ENCODE peak calls at places on chromosomes 12 and 14, in four cellular contexts. One of them, this sample, is unnamed.
A peak's percentile ranks its signal among the peaks of the same experiment; 100 is the strongest.

GRCh38 chr14:104693482-104694431 is 4.3 kb downstream of the INF2 start:
- DNase-seq in ovary: no peak
- DNase-seq in bronchial epithelial cell: no peak
- DNase-seq in mesendoderm: no peak
- DNase-seq in this sample: no peak

GRCh38 chr12:95884998-95885397 is 26.2 kb downstream of the SNRPF start:
- DNase-seq in ovary: no peak
- DNase-seq in bronchial epithelial cell: no peak
- DNase-seq in mesendoderm: peak; percentile 14
- DNase-seq in this sample: no peak

GRCh38 chr12:16880864-16881285 is 274.9 kb upstream of the LMO3 start:
- DNase-seq in ovary: no peak
- DNase-seq in bronchial epithelial cell: no peak
- DNase-seq in mesendoderm: peak; percentile 27
- DNase-seq in this sample: no peak

GRCh38 chr12:37672655-37673260 is 643.8 kb upstream of the ALG10B start:
- DNase-seq in ovary: no peak
- DNase-seq in bronchial epithelial cell: peak; percentile 10
- DNase-seq in mesendoderm: peak; percentile 0
- DNase-seq in this sample: no peak

GRCh38 chr14:64405295-64405694 is 17.1 kb downstream of the MTHFD1 start:
- DNase-seq in ovary: no peak
- DNase-seq in bronchial epithelial cell: no peak
- DNase-seq in mesendoderm: peak; percentile 62
- DNase-seq in this sample: no peak

GRCh38 chr14:94612174-94612573 is at the start of gene SERPINA3:
- DNase-seq in ovary: no peak
- DNase-seq in bronchial epithelial cell: no peak
- DNase-seq in mesendoderm: no peak
- DNase-seq in this sample: no peak

GRCh38 chr14:76682367-76682766 is 78.9 kb upstream of the VASH1 start:
- DNase-seq in ovary: no peak
- DNase-seq in bronchial epithelial cell: no peak
- DNase-seq in mesendoderm: no peak
- DNase-seq in this sample: no peak

GRCh38 chr14:22850944-22851790 is 14.8 kb downstream of the MMP14 start:
- DNase-seq in ovary: peak; percentile 94
- DNase-seq in bronchial epithelial cell: peak; percentile 93
- DNase-seq in mesendoderm: peak; percentile 57
- DNase-seq in this sample: peak; percentile 77

GRCh38 chr12:88556213-88556612 is 24.1 kb downstream of the KITLG start:
- DNase-seq in ovary: no peak
- DNase-seq in bronchial epithelial cell: no peak
- DNase-seq in mesendoderm: no peak
- DNase-seq in this sample: no peak

GRCh38 chr12:16088421-16088820 is 177.3 kb downstream of the DERA start:
- DNase-seq in ovary: no peak
- DNase-seq in bronchial epithelial cell: no peak
- DNase-seq in mesendoderm: no peak
- DNase-seq in this sample: no peak

GRCh38 chr14:92589213-92589852 is 75.8 kb downstream of the RIN3 start:
- DNase-seq in ovary: no peak
- DNase-seq in bronchial epithelial cell: peak; percentile 29
- DNase-seq in mesendoderm: peak; percentile 30
- DNase-seq in this sample: no peak

GRCh38 chr14:72786377-72787350 is 107.2 kb downstream of the DPF3 start:
- DNase-seq in ovary: no peak
- DNase-seq in bronchial epithelial cell: no peak
- DNase-seq in mesendoderm: no peak
- DNase-seq in this sample: no peak

GRCh38 chr14:72810201-72810600 is 83.7 kb downstream of the DPF3 start:
- DNase-seq in ovary: no peak
- DNase-seq in bronchial epithelial cell: peak; percentile 5
- DNase-seq in mesendoderm: no peak
- DNase-seq in this sample: no peak

GRCh38 chr14:97517566-97518234 is 720.5 kb downstream of the VRK1 start:
- DNase-seq in ovary: no peak
- DNase-seq in bronchial epithelial cell: no peak
- DNase-seq in mesendoderm: peak; percentile 18
- DNase-seq in this sample: no peak

GRCh38 chr14:76941544-76942287 is 86.8 kb downstream of the IRF2BPL start:
- DNase-seq in ovary: no peak
- DNase-seq in bronchial epithelial cell: no peak
- DNase-seq in mesendoderm: no peak
- DNase-seq in this sample: no peak

GRCh38 chr14:87178277-87178676 is 814.7 kb downstream of the GALC start:
- DNase-seq in ovary: no peak
- DNase-seq in bronchial epithelial cell: no peak
- DNase-seq in mesendoderm: no peak
- DNase-seq in this sample: no peak

GRCh38 chr12:105812356-105812755 is 326.4 kb downstream of the NUAK1 start:
- DNase-seq in ovary: no peak
- DNase-seq in bronchial epithelial cell: no peak
- DNase-seq in mesendoderm: no peak
- DNase-seq in this sample: no peak

GRCh38 chr12:6361834-6362233 is 13.5 kb downstream of the SCNN1A start:
- DNase-seq in ovary: no peak
- DNase-seq in bronchial epithelial cell: peak; percentile 85
- DNase-seq in mesendoderm: no peak
- DNase-seq in this sample: peak; percentile 80

GRCh38 chr14:95215094-95215493 is 57.8 kb upstream of the DICER1 start:
- DNase-seq in ovary: no peak
- DNase-seq in bronchial epithelial cell: no peak
- DNase-seq in mesendoderm: no peak
- DNase-seq in this sample: no peak

GRCh38 chr12:104586325-104587048 is 129.7 kb downstream of the CHST11 start:
- DNase-seq in ovary: no peak
- DNase-seq in bronchial epithelial cell: peak; percentile 34
- DNase-seq in mesendoderm: no peak
- DNase-seq in this sample: no peak

GRCh38 chr14:81256289-81256960 is 35.7 kb upstream of the GTF2A1 start:
- DNase-seq in ovary: no peak
- DNase-seq in bronchial epithelial cell: no peak
- DNase-seq in mesendoderm: no peak
- DNase-seq in this sample: no peak

GRCh38 chr14:38999949-39000348 is 103.1 kb downstream of the SEC23A start:
- DNase-seq in ovary: no peak
- DNase-seq in bronchial epithelial cell: no peak
- DNase-seq in mesendoderm: no peak
- DNase-seq in this sample: no peak

GRCh38 chr14:88228519-88229236 is 94.4 kb downstream of the KCNK10 start:
- DNase-seq in ovary: no peak
- DNase-seq in bronchial epithelial cell: peak; percentile 64
- DNase-seq in mesendoderm: no peak
- DNase-seq in this sample: no peak

GRCh38 chr12:12201274-12201758 is 65.5 kb downstream of the LRP6 start:
- DNase-seq in ovary: no peak
- DNase-seq in bronchial epithelial cell: no peak
- DNase-seq in mesendoderm: no peak
- DNase-seq in this sample: no peak